ENCODE peak calls at places on chromosome 11, in ten cellular contexts. One of them, this sample, is unnamed.

GRCh38 chr11:64226507-64227051 is 505 bp downstream of the NUDT22 start:
- DNase-seq in bronchial epithelial cell: no peak
- DNase-seq in GM23338: peak; percentile 64
- DNase-seq in IMR-90: no peak
- DNase-seq in psoas muscle: peak; percentile 76
- DNase-seq in neural progenitor cell: no peak
- DNase-seq in endodermal cell: peak; percentile 76
- DNase-seq in AG04450: no peak
- DNase-seq in cardiac muscle cell: no peak
- DNase-seq in MM.1S: peak; percentile 49
- DNase-seq in this sample: no peak

GRCh38 chr11:86565787-86566186 is 106.6 kb downstream of the ME3 start:
- DNase-seq in IMR-90: no peak
- DNase-seq in GM23338: no peak
- DNase-seq in cardiac muscle cell: no peak
- DNase-seq in psoas muscle: no peak
- DNase-seq in endodermal cell: no peak
- DNase-seq in neural progenitor cell: no peak
- DNase-seq in AG04450: no peak
- DNase-seq in bronchial epithelial cell: no peak
- DNase-seq in MM.1S: no peak
- DNase-seq in this sample: no peak

GRCh38 chr11:118223992-118224391 is 819 bp downstream of the JAML start:
- DNase-seq in endodermal cell: no peak
- DNase-seq in AG04450: no peak
- DNase-seq in IMR-90: no peak
- DNase-seq in MM.1S: no peak
- DNase-seq in bronchial epithelial cell: no peak
- DNase-seq in GM23338: no peak
- DNase-seq in cardiac muscle cell: no peak
- DNase-seq in psoas muscle: no peak
- DNase-seq in neural progenitor cell: no peak
- DNase-seq in this sample: no peak

GRCh38 chr11:11265320-11265719 is 87.7 kb downstream of the CSNK2A3 start:
- DNase-seq in endodermal cell: peak; percentile 40
- DNase-seq in AG04450: no peak
- DNase-seq in GM23338: no peak
- DNase-seq in bronchial epithelial cell: no peak
- DNase-seq in cardiac muscle cell: no peak
- DNase-seq in psoas muscle: no peak
- DNase-seq in IMR-90: no peak
- DNase-seq in MM.1S: no peak
- DNase-seq in neural progenitor cell: no peak
- DNase-seq in this sample: no peak

GRCh38 chr11:404551-405264 is 10.1 kb downstream of the SIGIRR start:
- DNase-seq in bronchial epithelial cell: no peak
- DNase-seq in endodermal cell: no peak
- DNase-seq in MM.1S: no peak
- DNase-seq in GM23338: no peak
- DNase-seq in psoas muscle: no peak
- DNase-seq in neural progenitor cell: no peak
- DNase-seq in cardiac muscle cell: no peak
- DNase-seq in IMR-90: no peak
- DNase-seq in AG04450: no peak
- DNase-seq in this sample: no peak

GRCh38 chr11:1780700-1781592 is 17.2 kb upstream of the CTSD start:
- DNase-seq in bronchial epithelial cell: no peak
- DNase-seq in GM23338: no peak
- DNase-seq in endodermal cell: no peak
- DNase-seq in psoas muscle: peak; percentile 62
- DNase-seq in MM.1S: no peak
- DNase-seq in neural progenitor cell: no peak
- DNase-seq in cardiac muscle cell: no peak
- DNase-seq in AG04450: no peak
- DNase-seq in IMR-90: no peak
- DNase-seq in this sample: no peak

GRCh38 chr11:95255523-95256165 is 24.6 kb upstream of the SESN3 start:
- DNase-seq in endodermal cell: peak; percentile 59
- DNase-seq in GM23338: peak; percentile 74
- DNase-seq in bronchial epithelial cell: no peak
- DNase-seq in MM.1S: no peak
- DNase-seq in AG04450: no peak
- DNase-seq in IMR-90: no peak
- DNase-seq in cardiac muscle cell: no peak
- DNase-seq in neural progenitor cell: peak; percentile 29
- DNase-seq in psoas muscle: no peak
- DNase-seq in this sample: no peak

GRCh38 chr11:128902515-128903066 is 11.4 kb downstream of the KCNJ5 start:
- DNase-seq in endodermal cell: peak; percentile 68
- DNase-seq in AG04450: no peak
- DNase-seq in IMR-90: peak; percentile 81
- DNase-seq in neural progenitor cell: no peak
- DNase-seq in GM23338: peak; percentile 41
- DNase-seq in bronchial epithelial cell: peak; percentile 64
- DNase-seq in psoas muscle: no peak
- DNase-seq in MM.1S: no peak
- DNase-seq in cardiac muscle cell: no peak
- DNase-seq in this sample: peak; percentile 20

DNA sequence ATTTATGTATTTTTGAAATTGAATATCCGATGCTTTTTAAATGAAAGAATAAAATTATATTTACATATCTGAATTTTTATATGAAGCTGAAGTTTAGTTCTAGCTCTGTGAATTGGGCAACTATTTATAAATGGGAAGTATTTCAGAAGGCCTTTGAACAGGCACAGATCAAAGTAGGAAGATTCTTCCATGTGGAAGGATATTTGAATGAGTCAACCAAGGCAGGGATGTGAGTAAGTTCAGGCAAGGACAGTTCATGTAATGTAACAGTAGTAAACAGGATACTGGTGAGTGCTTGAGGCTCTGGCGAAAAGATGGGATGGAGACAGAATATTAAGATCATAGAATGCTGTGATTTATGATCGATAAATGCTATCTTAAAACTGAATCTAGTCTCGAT is 417.8 kb upstream of the CCDC179 start:
- DNase-seq in neural progenitor cell: no peak
- DNase-seq in psoas muscle: no peak
- DNase-seq in GM23338: no peak
- DNase-seq in endodermal cell: no peak
- DNase-seq in cardiac muscle cell: peak; percentile 17
- DNase-seq in AG04450: peak; percentile 11
- DNase-seq in bronchial epithelial cell: peak; percentile 73
- DNase-seq in MM.1S: no peak
- DNase-seq in IMR-90: peak; percentile 81
- DNase-seq in this sample: peak; percentile 6
- H3K4me3 ChIP-seq in neural progenitor cell: no peak overlapping the region
- H3K4me3 ChIP-seq in psoas muscle: no peak overlapping the region
- H3K4me3 ChIP-seq in GM23338: no peak overlapping the region
- H3K4me3 ChIP-seq in endodermal cell: no peak overlapping the region
- H3K4me3 ChIP-seq in cardiac muscle cell: no peak overlapping the region
- H3K4me3 ChIP-seq in AG04450: no peak overlapping the region
- H3K4me3 ChIP-seq in bronchial epithelial cell: no peak overlapping the region
- H3K4me3 ChIP-seq in MM.1S: no peak overlapping the region
- H3K4me3 ChIP-seq in IMR-90: no peak overlapping the region
- H3K4me3 ChIP-seq in this sample: no peak overlapping the region

DNA sequence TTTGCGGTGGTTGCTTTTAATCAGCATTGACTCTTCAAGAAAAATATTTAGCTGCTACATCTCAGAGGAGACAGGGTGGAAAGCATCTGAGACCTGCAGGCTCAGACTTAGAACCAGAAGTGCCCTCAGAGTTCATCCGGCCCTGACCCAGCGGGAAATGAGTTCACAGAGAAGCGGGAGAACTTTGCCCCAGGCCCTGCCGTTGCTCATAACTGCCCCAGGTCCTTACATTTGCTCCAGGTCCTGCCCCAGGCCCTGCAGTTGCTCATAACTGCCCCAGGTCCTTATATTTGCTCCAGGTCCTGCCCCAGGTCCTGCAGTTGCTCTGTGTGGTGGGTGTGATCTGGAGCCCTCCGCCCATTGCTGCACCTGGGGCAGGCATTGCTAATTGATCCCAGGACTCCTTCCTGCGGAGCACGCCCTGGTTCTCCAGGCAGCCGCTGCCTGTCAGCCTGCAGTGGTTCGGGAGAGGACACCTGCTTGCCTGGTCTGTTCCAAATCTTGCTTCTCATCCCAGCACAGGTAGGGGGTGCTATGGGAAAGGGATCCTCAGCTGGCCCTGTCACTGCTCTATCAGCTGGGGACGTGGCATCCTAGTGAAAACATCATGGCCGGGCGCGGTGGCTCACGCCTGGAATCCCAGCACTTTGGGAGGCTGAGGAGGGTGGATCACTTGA is 58.1 kb upstream of the PPP6R3 start:
- DNase-seq in GM23338: peak; percentile 59
- DNase-seq in MM.1S: no peak
- DNase-seq in IMR-90: no peak
- DNase-seq in bronchial epithelial cell: no peak
- DNase-seq in AG04450: no peak
- DNase-seq in neural progenitor cell: peak; percentile 19
- DNase-seq in cardiac muscle cell: no peak
- DNase-seq in endodermal cell: peak; percentile 78
- DNase-seq in psoas muscle: no peak
- DNase-seq in this sample: no peak
- TF ChIP-seq CTCF in GM23338: peak; percentile 67
- TF ChIP-seq CTCF in MM.1S: no peak
- TF ChIP-seq CTCF in IMR-90: no peak
- TF ChIP-seq CTCF in bronchial epithelial cell: no peak
- TF ChIP-seq CTCF in AG04450: no peak
- TF ChIP-seq CTCF in neural progenitor cell: peak; percentile 35
- TF ChIP-seq CTCF in cardiac muscle cell: no peak
- TF ChIP-seq CTCF in endodermal cell: peak; percentile 43
- TF ChIP-seq CTCF in psoas muscle: no peak
- TF ChIP-seq CTCF in this sample: no peak

GRCh38 chr11:132123854-132124835 is 753.7 kb downstream of the NTM start:
- DNase-seq in psoas muscle: no peak
- DNase-seq in endodermal cell: peak; percentile 64
- DNase-seq in AG04450: no peak
- DNase-seq in IMR-90: no peak
- DNase-seq in neural progenitor cell: no peak
- DNase-seq in bronchial epithelial cell: no peak
- DNase-seq in GM23338: peak; percentile 71
- DNase-seq in cardiac muscle cell: no peak
- DNase-seq in MM.1S: peak; percentile 52
- DNase-seq in this sample: no peak

GRCh38 chr11:132123449-132123848 is 753.0 kb downstream of the NTM start:
- DNase-seq in neural progenitor cell: no peak
- DNase-seq in endodermal cell: no peak
- DNase-seq in psoas muscle: no peak
- DNase-seq in AG04450: no peak
- DNase-seq in IMR-90: no peak
- DNase-seq in bronchial epithelial cell: no peak
- DNase-seq in MM.1S: peak; percentile 54
- DNase-seq in cardiac muscle cell: no peak
- DNase-seq in GM23338: peak; percentile 58
- DNase-seq in this sample: no peak

GRCh38 chr11:132122701-132123100 is 752.3 kb downstream of the NTM start:
- DNase-seq in GM23338: no peak
- DNase-seq in AG04450: no peak
- DNase-seq in IMR-90: peak; percentile 16
- DNase-seq in bronchial epithelial cell: no peak
- DNase-seq in MM.1S: no peak
- DNase-seq in cardiac muscle cell: no peak
- DNase-seq in neural progenitor cell: no peak
- DNase-seq in endodermal cell: no peak
- DNase-seq in psoas muscle: no peak
- DNase-seq in this sample: no peak

GRCh38 chr11:132126973-132127900 is 756.8 kb downstream of the NTM start:
- DNase-seq in bronchial epithelial cell: peak; percentile 59
- DNase-seq in endodermal cell: peak; percentile 78
- DNase-seq in neural progenitor cell: peak; percentile 66
- DNase-seq in GM23338: peak; percentile 85
- DNase-seq in MM.1S: peak; percentile 33
- DNase-seq in psoas muscle: no peak
- DNase-seq in IMR-90: peak; percentile 94
- DNase-seq in AG04450: peak; percentile 84
- DNase-seq in cardiac muscle cell: peak; percentile 94
- DNase-seq in this sample: peak; percentile 93

DNA sequence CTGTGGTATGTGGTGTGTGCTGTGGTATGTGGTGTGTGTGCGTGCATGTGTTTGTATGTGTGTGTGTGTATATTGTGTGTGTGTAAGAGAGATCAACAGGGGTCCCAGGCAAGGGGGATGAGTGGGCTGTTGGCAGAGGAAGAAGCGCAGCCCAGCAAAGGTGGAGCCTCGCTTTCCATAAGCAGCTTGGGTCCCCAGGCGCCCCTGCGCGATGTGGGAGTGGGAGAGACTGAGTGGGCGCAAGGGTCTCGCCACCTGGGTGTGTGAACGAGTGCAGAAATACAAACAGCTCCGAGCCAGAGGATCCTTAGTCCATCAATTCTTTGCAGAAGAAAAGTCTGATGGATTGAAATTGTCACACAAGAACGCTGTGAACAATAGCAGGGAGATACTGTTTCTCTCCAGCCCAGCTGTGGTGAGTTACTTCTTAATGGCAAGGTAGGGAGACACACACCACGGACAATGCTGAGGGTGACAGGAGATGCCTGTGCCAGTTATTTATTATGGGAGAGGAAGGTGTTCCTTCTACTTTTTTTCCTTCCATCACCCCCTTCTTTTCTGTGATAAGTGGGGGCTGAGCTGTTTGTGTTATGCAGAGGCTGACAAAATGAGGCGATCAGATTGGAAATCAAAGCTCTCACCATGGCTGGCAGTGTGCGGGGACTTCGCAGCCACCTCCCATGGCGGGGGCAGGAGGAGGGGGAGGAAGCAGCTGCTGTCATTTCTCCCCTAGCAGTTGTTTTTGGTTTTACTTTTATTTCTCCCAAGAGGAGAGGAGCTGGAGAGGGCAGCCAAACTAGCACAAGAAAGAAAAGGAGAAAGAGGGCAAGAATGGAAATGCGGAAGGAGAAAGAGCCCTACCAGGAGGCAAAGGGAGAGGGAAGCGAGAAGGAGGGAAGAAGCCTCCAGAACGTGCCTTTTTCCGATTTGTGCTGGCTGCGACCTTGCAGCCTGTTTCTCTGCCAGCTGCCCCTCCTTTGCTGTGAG is 755.7 kb downstream of the NTM start:
- DNase-seq in AG04450: no peak
- DNase-seq in MM.1S: peak; percentile 54
- DNase-seq in GM23338: peak; percentile 87
- DNase-seq in IMR-90: peak; percentile 26
- DNase-seq in endodermal cell: peak; percentile 75
- DNase-seq in neural progenitor cell: peak; percentile 52
- DNase-seq in cardiac muscle cell: peak; percentile 36
- DNase-seq in bronchial epithelial cell: no peak
- DNase-seq in psoas muscle: peak; percentile 72
- DNase-seq in this sample: peak; percentile 56
- H3K4me3 ChIP-seq in AG04450: peak overlapping the region; percentile 45
- H3K4me3 ChIP-seq in MM.1S: peak overlapping the region; percentile 63
- H3K4me3 ChIP-seq in GM23338: peak overlapping the region; percentile 46
- H3K4me3 ChIP-seq in IMR-90: peak overlapping the region; percentile 9
- H3K4me3 ChIP-seq in endodermal cell: peak overlapping the region; percentile 67
- H3K4me3 ChIP-seq in neural progenitor cell: peak overlapping the region; percentile 36
- H3K4me3 ChIP-seq in cardiac muscle cell: no peak overlapping the region
- H3K4me3 ChIP-seq in bronchial epithelial cell: peak overlapping the region; percentile 0
- H3K4me3 ChIP-seq in psoas muscle: peak overlapping the region; percentile 46
- H3K4me3 ChIP-seq in this sample: peak overlapping the region; percentile 50

DNA sequence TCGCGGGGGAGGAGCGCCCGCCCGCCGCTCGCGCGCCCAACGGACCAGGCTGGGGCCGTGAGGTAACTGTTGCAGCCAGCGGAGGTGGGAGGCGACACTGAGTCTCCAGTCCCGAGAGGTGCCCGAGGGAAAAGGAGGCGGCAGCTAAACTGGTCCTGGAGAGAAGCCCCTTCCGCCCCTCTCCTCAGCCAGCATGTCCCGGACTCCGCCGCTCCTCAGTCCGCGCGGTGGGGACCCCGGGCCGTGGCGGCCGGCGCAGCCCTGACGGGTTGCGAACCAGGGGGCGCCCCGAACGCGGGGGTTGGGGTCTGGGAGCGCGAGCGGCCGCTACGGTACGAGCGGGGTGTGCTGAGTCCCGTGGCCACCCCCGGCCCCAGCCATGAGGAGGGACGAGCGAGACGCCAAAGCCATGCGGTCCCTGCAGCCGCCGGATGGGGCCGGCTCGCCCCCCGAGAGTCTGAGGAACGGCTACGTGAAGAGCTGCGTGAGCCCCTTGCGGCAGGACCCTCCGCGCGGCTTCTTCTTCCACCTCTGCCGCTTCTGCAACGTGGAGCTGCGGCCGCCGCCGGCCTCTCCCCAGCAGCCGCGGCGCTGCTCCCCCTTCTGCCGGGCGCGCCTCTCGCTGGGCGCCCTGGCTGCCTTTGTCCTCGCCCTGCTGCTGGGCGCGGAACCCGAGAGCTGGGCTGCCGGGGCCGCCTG is at the start of gene PDE3B:
- DNase-seq in bronchial epithelial cell: peak; percentile 7
- DNase-seq in neural progenitor cell: peak; percentile 92
- DNase-seq in MM.1S: peak; percentile 91
- DNase-seq in endodermal cell: peak; percentile 94
- DNase-seq in IMR-90: peak; percentile 27
- DNase-seq in psoas muscle: peak; percentile 77
- DNase-seq in AG04450: no peak
- DNase-seq in GM23338: peak; percentile 91
- DNase-seq in cardiac muscle cell: peak; percentile 70
- DNase-seq in this sample: peak; percentile 46
- TF ChIP-seq CTCF in bronchial epithelial cell: peak; percentile 5
- TF ChIP-seq CTCF in neural progenitor cell: peak; percentile 31
- TF ChIP-seq CTCF in MM.1S: no peak
- TF ChIP-seq CTCF in endodermal cell: no peak
- TF ChIP-seq CTCF in IMR-90: no peak
- TF ChIP-seq CTCF in psoas muscle: no peak
- TF ChIP-seq CTCF in AG04450: no peak
- TF ChIP-seq CTCF in GM23338: peak; percentile 30
- TF ChIP-seq CTCF in cardiac muscle cell: no peak
- TF ChIP-seq CTCF in this sample: no peak